ENCODE peak calls at places on chromosomes 6 and 20, in four cellular contexts. One of them, this sample, is unnamed.

GRCh38 chr6:26595669-26596269 is 984 bp upstream of the ABT1 start:
- DNase-seq in lower lobe of right lung: peak; percentile 96
- DNase-seq in right lobe of liver: peak; percentile 93
- DNase-seq in adrenal gland: peak; percentile 95
- DNase-seq in this sample: peak; percentile 89

GRCh38 chr20:21235713-21236445 is 67.3 kb upstream of the XRN2 start:
- DNase-seq in lower lobe of right lung: peak; percentile 68
- DNase-seq in right lobe of liver: peak; percentile 75
- DNase-seq in adrenal gland: peak; percentile 72
- DNase-seq in this sample: peak; percentile 71

GRCh38 chr6:36616888-36617521 is 22.8 kb downstream of the SRSF3 start:
- DNase-seq in lower lobe of right lung: peak; percentile 71
- DNase-seq in right lobe of liver: peak; percentile 94
- DNase-seq in adrenal gland: peak; percentile 85
- DNase-seq in this sample: peak; percentile 94

GRCh38 chr6:63527658-63528514 is 44.4 kb upstream of the LOC128125822 start:
- DNase-seq in lower lobe of right lung: no peak
- DNase-seq in right lobe of liver: peak; percentile 75
- DNase-seq in adrenal gland: peak; percentile 92
- DNase-seq in this sample: peak; percentile 80

GRCh38 chr20:13610205-13610604 is 28.5 kb downstream of the TASP1 start:
- DNase-seq in lower lobe of right lung: no peak
- DNase-seq in right lobe of liver: no peak
- DNase-seq in adrenal gland: no peak
- DNase-seq in this sample: no peak

GRCh38 chr6:84618836-84619235 is 145.6 kb downstream of the TBX18 start:
- DNase-seq in lower lobe of right lung: no peak
- DNase-seq in right lobe of liver: no peak
- DNase-seq in adrenal gland: no peak
- DNase-seq in this sample: no peak

GRCh38 chr20:2204021-2204420 is 91.8 kb upstream of the TGM3 start:
- DNase-seq in lower lobe of right lung: no peak
- DNase-seq in right lobe of liver: no peak
- DNase-seq in adrenal gland: no peak
- DNase-seq in this sample: no peak

GRCh38 chr6:70507166-70507565 is 59.6 kb upstream of the SDHAF4 start:
- DNase-seq in lower lobe of right lung: no peak
- DNase-seq in right lobe of liver: no peak
- DNase-seq in adrenal gland: no peak
- DNase-seq in this sample: no peak

GRCh38 chr6:35377002-35377401 is 34.6 kb downstream of the PPARD start:
- DNase-seq in lower lobe of right lung: no peak
- DNase-seq in right lobe of liver: no peak
- DNase-seq in adrenal gland: no peak
- DNase-seq in this sample: no peak

GRCh38 chr6:32565511-32565910 is 24.1 kb downstream of the HLA-DRB1 start:
- DNase-seq in lower lobe of right lung: no peak
- DNase-seq in right lobe of liver: no peak
- DNase-seq in adrenal gland: no peak
- DNase-seq in this sample: no peak

GRCh38 chr20:39795401-39796272 is 833.5 kb downstream of the DHX35 start:
- DNase-seq in lower lobe of right lung: no peak
- DNase-seq in right lobe of liver: no peak
- DNase-seq in adrenal gland: peak; percentile 37
- DNase-seq in this sample: peak; percentile 14

GRCh38 chr6:157613011-157613522 is 210.0 kb upstream of the SNX9 start:
- DNase-seq in lower lobe of right lung: no peak
- DNase-seq in right lobe of liver: no peak
- DNase-seq in adrenal gland: peak; percentile 57
- DNase-seq in this sample: no peak

GRCh38 chr20:47691632-47692031 is 93.6 kb downstream of the SULF2 start:
- DNase-seq in lower lobe of right lung: no peak
- DNase-seq in right lobe of liver: no peak
- DNase-seq in adrenal gland: no peak
- DNase-seq in this sample: no peak

GRCh38 chr6:13712485-13712990 is 903 bp upstream of the RANBP9 start:
- DNase-seq in lower lobe of right lung: no peak
- DNase-seq in right lobe of liver: no peak
- DNase-seq in adrenal gland: peak; percentile 23
- DNase-seq in this sample: no peak

DNA sequence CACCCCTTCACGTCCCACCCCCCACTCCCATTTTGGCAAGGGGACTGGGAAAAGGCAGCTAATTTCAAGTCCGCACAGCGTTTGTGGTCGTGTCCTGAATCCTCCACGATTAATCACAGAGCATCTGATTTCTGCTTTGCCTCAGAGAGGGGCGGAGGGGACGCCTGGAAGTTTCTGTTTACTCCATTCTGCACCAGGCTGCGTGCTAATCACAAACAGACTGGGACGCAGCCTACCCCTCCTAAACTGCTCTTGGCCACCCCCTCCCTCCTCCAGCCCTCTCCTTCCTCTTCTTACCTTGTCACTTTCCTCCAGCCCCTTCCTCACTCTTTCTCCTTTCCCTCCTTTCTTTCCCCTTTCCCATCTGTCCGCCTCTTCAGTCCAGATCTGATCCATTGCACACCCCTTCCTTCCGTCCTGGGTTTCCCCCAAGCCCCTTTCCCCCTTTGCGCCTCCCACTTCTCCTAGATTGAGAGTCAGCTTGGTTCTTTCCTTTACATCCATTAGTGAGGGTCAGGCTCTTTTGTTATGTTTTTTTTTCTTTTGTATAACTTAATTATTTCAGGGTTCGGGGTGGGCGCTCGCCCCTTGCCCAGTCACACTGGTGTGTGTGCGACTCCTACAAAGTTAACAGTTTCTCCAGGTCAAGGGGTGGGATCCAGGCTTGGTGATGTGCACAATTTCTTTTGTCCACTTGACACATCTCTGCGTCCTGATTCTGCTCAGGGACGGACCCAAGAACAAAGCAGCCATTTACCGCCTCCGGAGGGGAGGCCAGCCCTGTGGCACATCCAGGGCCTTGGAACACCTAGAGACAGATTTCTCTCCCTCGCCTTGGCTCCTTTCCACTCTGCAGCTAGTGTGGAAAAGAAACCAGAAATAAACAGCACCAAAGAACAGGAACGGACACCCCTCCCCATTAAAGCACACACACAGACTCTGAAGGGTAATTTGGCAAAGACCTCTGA is 527 bp upstream of the RIPOR3 start:
- DNase-seq in lower lobe of right lung: no peak
- DNase-seq in right lobe of liver: no peak
- DNase-seq in adrenal gland: no peak
- DNase-seq in this sample: no peak
- H3K27ac ChIP-seq in lower lobe of right lung: peak overlapping the region; percentile 24
- H3K27ac ChIP-seq in right lobe of liver: peak overlapping the region; percentile 40
- H3K27ac ChIP-seq in adrenal gland: peak overlapping the region; percentile 46
- H3K27ac ChIP-seq in this sample: peak overlapping the region; percentile 77

GRCh38 chr6:6712258-6712978 is 123.9 kb downstream of the LY86 start:
- DNase-seq in lower lobe of right lung: peak; percentile 64
- DNase-seq in right lobe of liver: peak; percentile 84
- DNase-seq in adrenal gland: peak; percentile 52
- DNase-seq in this sample: peak; percentile 73

GRCh38 chr6:6709106-6709505 is 120.6 kb downstream of the LY86 start:
- DNase-seq in lower lobe of right lung: no peak
- DNase-seq in right lobe of liver: no peak
- DNase-seq in adrenal gland: no peak
- DNase-seq in this sample: no peak

GRCh38 chr6:6712979-6713514 is 124.5 kb downstream of the LY86 start:
- DNase-seq in lower lobe of right lung: peak; percentile 63
- DNase-seq in right lobe of liver: no peak
- DNase-seq in adrenal gland: no peak
- DNase-seq in this sample: no peak

GRCh38 chr6:6713660-6714446 is 125.3 kb downstream of the LY86 start:
- DNase-seq in lower lobe of right lung: no peak
- DNase-seq in right lobe of liver: no peak
- DNase-seq in adrenal gland: no peak
- DNase-seq in this sample: peak; percentile 10

GRCh38 chr6:6711832-6712231 is 123.3 kb downstream of the LY86 start:
- DNase-seq in lower lobe of right lung: peak; percentile 61
- DNase-seq in right lobe of liver: no peak
- DNase-seq in adrenal gland: peak; percentile 30
- DNase-seq in this sample: no peak
- H3K4me3 ChIP-seq in lower lobe of right lung: no peak overlapping the region
- H3K4me3 ChIP-seq in right lobe of liver: no peak overlapping the region
- H3K4me3 ChIP-seq in adrenal gland: no peak overlapping the region
- H3K4me3 ChIP-seq in this sample: no peak overlapping the region

GRCh38 chr6:160996316-160996715 is 4.7 kb downstream of the MAP3K4 start:
- DNase-seq in lower lobe of right lung: no peak
- DNase-seq in right lobe of liver: no peak
- DNase-seq in adrenal gland: no peak
- DNase-seq in this sample: no peak

GRCh38 chr6:161000632-161001031 is 9.1 kb downstream of the MAP3K4 start:
- DNase-seq in lower lobe of right lung: no peak
- DNase-seq in right lobe of liver: no peak
- DNase-seq in adrenal gland: no peak
- DNase-seq in this sample: no peak

GRCh38 chr6:160995271-160995670 is 3.7 kb downstream of the MAP3K4 start:
- DNase-seq in lower lobe of right lung: no peak
- DNase-seq in right lobe of liver: no peak
- DNase-seq in adrenal gland: no peak
- DNase-seq in this sample: no peak

GRCh38 chr6:160999508-160999907 is 7.9 kb downstream of the MAP3K4 start:
- DNase-seq in lower lobe of right lung: no peak
- DNase-seq in right lobe of liver: no peak
- DNase-seq in adrenal gland: no peak
- DNase-seq in this sample: no peak

GRCh38 chr6:160998217-160998616 is 6.6 kb downstream of the MAP3K4 start:
- DNase-seq in lower lobe of right lung: no peak
- DNase-seq in right lobe of liver: no peak
- DNase-seq in adrenal gland: no peak
- DNase-seq in this sample: no peak
- H3K27ac ChIP-seq in lower lobe of right lung: no peak overlapping the region
- H3K27ac ChIP-seq in right lobe of liver: no peak overlapping the region
- H3K27ac ChIP-seq in adrenal gland: no peak overlapping the region
- H3K27ac ChIP-seq in this sample: no peak overlapping the region

GRCh38 chr6:66068033-66068432 is 361.0 kb upstream of the EYS start:
- DNase-seq in lower lobe of right lung: no peak
- DNase-seq in right lobe of liver: no peak
- DNase-seq in adrenal gland: no peak
- DNase-seq in this sample: no peak
- H3K4me3 ChIP-seq in lower lobe of right lung: no peak overlapping the region
- H3K4me3 ChIP-seq in right lobe of liver: no peak overlapping the region
- H3K4me3 ChIP-seq in adrenal gland: no peak overlapping the region
- H3K4me3 ChIP-seq in this sample: no peak overlapping the region

DNA sequence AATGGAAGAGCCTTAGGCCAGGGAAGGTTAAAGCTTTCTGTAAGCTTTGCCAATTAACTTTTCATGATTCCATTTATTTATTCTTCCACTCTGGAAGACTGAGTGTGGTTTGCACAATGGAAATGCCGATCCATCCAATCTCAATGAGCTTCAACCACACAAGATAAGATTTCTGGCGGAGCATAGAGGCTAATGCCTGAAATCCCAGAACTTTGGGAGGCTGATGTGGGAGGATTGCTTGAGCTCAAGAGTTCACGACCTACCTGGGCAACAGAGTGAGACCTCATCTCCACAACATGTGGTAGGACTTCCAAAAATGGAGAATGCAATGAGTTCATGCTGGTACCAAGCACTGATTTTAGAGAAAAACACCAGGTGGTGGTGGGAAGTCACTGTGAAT is 6.2 kb downstream of the ENPP1 start:
- DNase-seq in lower lobe of right lung: no peak
- DNase-seq in right lobe of liver: no peak
- DNase-seq in adrenal gland: no peak
- DNase-seq in this sample: no peak
- H3K27ac ChIP-seq in lower lobe of right lung: no peak overlapping the region
- H3K27ac ChIP-seq in right lobe of liver: no peak overlapping the region
- H3K27ac ChIP-seq in adrenal gland: no peak overlapping the region
- H3K27ac ChIP-seq in this sample: no peak overlapping the region

GRCh38 chr20:24027229-24027628 is 38.6 kb upstream of the GGTLC1 start:
- DNase-seq in lower lobe of right lung: peak; percentile 61
- DNase-seq in right lobe of liver: no peak
- DNase-seq in adrenal gland: peak; percentile 62
- DNase-seq in this sample: no peak
- H3K4me3 ChIP-seq in lower lobe of right lung: no peak overlapping the region
- H3K4me3 ChIP-seq in right lobe of liver: no peak overlapping the region
- H3K4me3 ChIP-seq in adrenal gland: no peak overlapping the region
- H3K4me3 ChIP-seq in this sample: no peak overlapping the region

GRCh38 chr6:15620616-15621015 is 42.2 kb downstream of the DTNBP1 start:
- DNase-seq in lower lobe of right lung: no peak
- DNase-seq in right lobe of liver: no peak
- DNase-seq in adrenal gland: no peak
- DNase-seq in this sample: no peak

GRCh38 chr6:15622045-15622750 is 40.6 kb downstream of the DTNBP1 start:
- DNase-seq in lower lobe of right lung: no peak
- DNase-seq in right lobe of liver: no peak
- DNase-seq in adrenal gland: no peak
- DNase-seq in this sample: no peak

GRCh38 chr6:15623282-15624116 is 39.3 kb downstream of the DTNBP1 start:
- DNase-seq in lower lobe of right lung: no peak
- DNase-seq in right lobe of liver: no peak
- DNase-seq in adrenal gland: no peak
- DNase-seq in this sample: no peak

GRCh38 chr6:15619330-15619729 is 43.5 kb downstream of the DTNBP1 start:
- DNase-seq in lower lobe of right lung: no peak
- DNase-seq in right lobe of liver: no peak
- DNase-seq in adrenal gland: no peak
- DNase-seq in this sample: no peak

DNA sequence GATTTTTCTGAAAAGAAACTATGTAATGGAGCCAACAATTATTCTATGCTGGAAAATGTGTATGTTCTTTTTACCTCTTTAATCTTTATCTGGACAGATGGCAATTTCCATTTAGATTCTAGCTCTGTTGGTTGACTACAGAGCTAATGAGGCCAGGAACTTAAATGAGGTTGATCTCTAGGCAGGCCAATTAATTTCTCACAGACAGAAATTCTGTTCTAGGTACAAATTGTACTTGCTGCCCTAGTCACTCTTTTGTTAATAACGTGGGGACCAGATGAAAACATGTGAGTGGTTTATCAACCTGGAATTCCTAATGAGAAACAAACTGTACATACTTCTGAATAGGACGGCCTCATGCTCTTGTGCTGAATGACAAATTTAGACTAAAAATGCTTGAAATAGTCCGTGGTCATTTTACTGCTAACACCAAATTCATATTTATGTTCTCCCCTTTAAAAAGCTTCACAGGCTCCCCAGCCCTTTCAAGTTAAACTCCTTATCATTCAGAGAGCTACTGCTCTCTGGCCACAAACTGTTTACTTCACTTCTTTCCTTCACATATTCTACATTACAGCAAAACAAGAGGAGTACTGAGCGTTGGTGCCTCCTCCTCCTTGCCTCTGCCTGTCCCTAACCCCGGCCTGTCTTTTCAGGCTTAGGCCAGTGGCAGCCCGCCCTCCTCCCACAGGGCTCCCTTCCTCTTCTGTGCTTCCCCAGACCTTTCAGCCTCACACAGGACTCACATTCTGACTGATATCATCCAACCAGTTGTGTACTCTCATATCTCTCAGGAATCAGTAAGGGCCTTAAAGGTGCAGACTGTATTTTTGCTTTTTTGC is 41.4 kb downstream of the DTNBP1 start:
- DNase-seq in lower lobe of right lung: peak; percentile 75
- DNase-seq in right lobe of liver: peak; percentile 54
- DNase-seq in adrenal gland: peak; percentile 44
- DNase-seq in this sample: peak; percentile 59
- H3K27ac ChIP-seq in lower lobe of right lung: peak overlapping the region; percentile 61
- H3K27ac ChIP-seq in right lobe of liver: peak overlapping the region; percentile 18
- H3K27ac ChIP-seq in adrenal gland: no peak overlapping the region
- H3K27ac ChIP-seq in this sample: peak overlapping the region; percentile 69